ENCODE peak calls at places on chromosomes 4 and X, in five cellular contexts. R is IMR-90, E is thoracic aorta, L is adrenal gland, J is aorta. W is an unnamed sample.

GRCh38 chr4:93127489-93127888 is 701.1 kb upstream of the ATOH1 start:
- DNase-seq in L (no peak), J (no peak), E (no peak), R (no peak), W (no peak)

GRCh38 chrX:16239211-16239610 is 71.9 kb downstream of the MAGEB17 start:
- DNase-seq in R (peak; percentile 88), L (no peak), J (no peak), E (no peak), W (no peak)

GRCh38 chr4:7807351-7807921 is 132.2 kb downstream of the AFAP1 start:
- DNase-seq in L (no peak), J (no peak), R (no peak), E (no peak), W (no peak)

GRCh38 chr4:97770222-97770621 is 373.1 kb downstream of the STPG2 start:
- DNase-seq in E (no peak), L (no peak), R (no peak), J (no peak), W (no peak)

GRCh38 chrX:12770440-12770839 is 20.8 kb upstream of the PRPS2 start:
- DNase-seq in L (no peak), R (peak; percentile 30), E (no peak), J (no peak), W (no peak)

GRCh38 chrX:136376713-136377112 is 76.0 kb downstream of the ADGRG4 start:
- DNase-seq in E (no peak), J (no peak), R (no peak), L (no peak), W (no peak)

GRCh38 chr4:106647451-106647850 is 278.9 kb upstream of the GIMD1 start:
- DNase-seq in J (no peak), E (no peak), L (no peak), R (no peak), W (no peak)

GRCh38 chr4:184506527-184507121 is 32.3 kb upstream of the IRF2 start:
- DNase-seq in E (no peak), L (no peak), J (no peak), R (no peak), W (peak; percentile 14)

GRCh38 chrX:123236868-123237267 is 52.8 kb downstream of the GRIA3 start:
- DNase-seq in E (no peak), J (no peak), R (no peak), L (no peak), W (no peak)

GRCh38 chr4:176967586-176967985 is 174.9 kb upstream of the VEGFC start:
- DNase-seq in J (no peak), R (no peak), E (no peak), L (peak; percentile 59), W (no peak)

DNA sequence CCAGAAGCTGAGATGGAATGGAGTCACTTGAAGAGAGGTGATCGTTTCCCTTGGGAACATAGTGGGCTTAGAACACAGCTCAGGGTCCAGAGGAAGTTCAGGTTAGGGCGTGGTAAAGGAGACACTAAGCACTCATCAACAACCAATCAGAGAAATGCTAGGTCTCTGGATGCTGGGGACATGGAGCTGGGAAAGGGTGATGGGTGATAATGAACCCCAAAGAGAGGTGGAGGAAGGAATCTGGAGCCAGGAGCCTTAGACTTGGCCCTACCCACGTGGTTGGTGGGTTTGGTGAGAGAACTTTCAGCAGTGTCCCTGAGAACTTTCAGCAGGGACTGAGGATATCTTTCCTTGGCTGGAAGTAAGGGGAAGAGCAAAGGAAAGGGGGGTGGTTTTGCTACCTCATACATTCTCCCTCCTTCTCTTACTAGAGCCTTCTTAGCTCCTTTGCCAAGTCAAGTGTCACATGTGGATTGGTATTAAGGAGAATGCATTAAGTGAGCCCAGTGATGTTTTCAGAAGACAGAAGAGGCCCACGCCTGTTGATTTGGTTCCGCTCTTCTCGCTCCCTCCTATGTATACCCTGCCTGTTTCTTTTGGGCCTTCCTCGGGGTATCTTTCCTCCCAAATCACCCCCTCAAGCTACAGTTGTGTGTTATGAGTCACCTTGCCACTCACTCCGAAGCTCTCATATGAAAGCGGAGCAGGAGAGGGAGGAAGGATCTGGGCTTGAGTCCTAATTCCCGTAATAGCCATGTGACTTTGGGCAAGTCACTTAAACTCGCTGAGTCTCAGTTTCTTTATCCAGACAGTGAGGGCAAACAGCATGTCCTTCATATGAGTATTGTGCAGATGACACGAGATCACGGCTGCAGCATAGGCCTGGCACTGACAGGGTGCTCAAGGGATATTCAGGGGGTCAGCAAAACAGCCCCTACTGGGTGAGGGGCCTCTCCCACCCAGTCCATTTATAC is 63.1 kb downstream of the TSC22D3 start:
- DNase-seq in R (peak; percentile 21), E (no peak), L (no peak), J (no peak), W (no peak)
- H3K4me1 ChIP-seq in R (peaks cover 12% of the 10 kb centered on the region), E (peaks cover 33% of the 10 kb centered on the region), L (peaks cover 31% of the 10 kb centered on the region), J (no peaks in the 10 kb centered on the region), W (no peaks in the 10 kb centered on the region)

GRCh38 chr4:108415389-108415788 is 205.0 kb upstream of the RPL34 start:
- DNase-seq in R (no peak), L (no peak), J (no peak), E (no peak), W (no peak)
- H3K4me1 ChIP-seq in R (no peaks in the 10 kb centered on the region), L (no peaks in the 10 kb centered on the region), J (no peaks in the 10 kb centered on the region), E (no peaks in the 10 kb centered on the region), W (no peaks in the 10 kb centered on the region)

DNA sequence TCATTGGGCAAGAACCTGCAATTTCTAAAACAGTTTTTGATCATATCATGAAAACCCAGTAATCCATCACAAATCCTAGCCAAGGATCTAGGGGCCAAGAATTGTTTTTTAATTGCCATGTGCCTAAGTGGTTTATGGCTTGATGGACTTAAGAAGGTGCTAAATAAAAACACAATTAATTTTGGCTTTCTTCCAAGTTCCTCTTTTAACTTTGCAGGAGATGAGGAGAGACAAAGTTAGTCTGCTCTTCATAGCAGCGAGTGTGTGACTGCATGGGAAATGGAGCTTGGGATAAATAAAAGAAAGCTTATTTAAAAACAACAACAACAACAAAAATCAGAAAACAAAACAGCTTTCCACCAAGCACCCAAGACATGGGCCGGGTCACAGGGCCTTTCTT is 41.4 kb downstream of the ARHGEF9 start:
- DNase-seq in R (no peak), E (no peak), L (no peak), J (no peak), W (no peak)
- H3K4me1 ChIP-seq in R (peaks cover 2% of the 10 kb centered on the region), E (peaks cover 62% of the 10 kb centered on the region), L (no peaks in the 10 kb centered on the region), J (peaks cover 4% of the 10 kb centered on the region), W (peaks cover 4% of the 10 kb centered on the region)

GRCh38 chrX:154094833-154095232 is 2.7 kb downstream of the MECP2 start:
- DNase-seq in L (no peak), E (no peak), J (no peak), R (no peak), W (no peak)
- H3K4me1 ChIP-seq in L (peaks cover 55% of the 10 kb centered on the region), E (peaks cover 49% of the 10 kb centered on the region), J (no peaks in the 10 kb centered on the region), R (peaks cover 5% of the 10 kb centered on the region), W (peaks cover 4% of the 10 kb centered on the region)